ENCODE peak calls at places on chromosomes 3 and 15, in ten cellular contexts. B is ovary, W is transverse colon, A is adrenal gland, T is lower leg skin, D is heart left ventricle, O is right lobe of liver, H is psoas muscle, X is B cell, I is testis. M is an unnamed sample.

GRCh38 chr3:49839193-49839809 is 17.1 kb downstream of the TRAIP start:
- DNase-seq in B (peak; percentile 83), W (peak; percentile 83), A (peak; percentile 88), T (peak; percentile 77), D (peak; percentile 85), O (peak; percentile 75), H (peak; percentile 75), X (peak; percentile 89), I (peak; percentile 85), M (no peak)

GRCh38 chr3:43363621-43364266 is 77.4 kb downstream of the SNRK start:
- DNase-seq in B (peak; percentile 85), W (peak; percentile 37), A (no peak), T (no peak), D (peak; percentile 87), O (no peak), H (peak; percentile 58), X (no peak), I (peak; percentile 46), M (no peak)

GRCh38 chr3:170896781-170897180 is 11.7 kb downstream of the EIF5A2 start:
- DNase-seq in B (no peak), W (no peak), A (no peak), T (no peak), D (no peak), O (no peak), H (no peak), X (no peak), I (no peak), M (no peak)

GRCh38 chr3:134526319-134526718 is 40.5 kb downstream of the CEP63 start:
- DNase-seq in B (no peak), W (no peak), A (no peak), T (no peak), D (no peak), O (no peak), H (no peak), X (no peak), I (no peak), M (no peak)

GRCh38 chr15:70474367-70474681 is 289.0 kb downstream of the UACA start:
- DNase-seq in B (no peak), W (no peak), A (no peak), T (no peak), D (no peak), O (no peak), H (peak; percentile 46), X (no peak), I (no peak), M (no peak)

GRCh38 chr15:77074350-77074749 is 3.4 kb upstream of the TSPAN3 start:
- DNase-seq in B (no peak), W (no peak), A (no peak), T (no peak), D (no peak), O (no peak), H (no peak), X (no peak), I (no peak), M (no peak)

GRCh38 chr3:52355526-52355925 is 39.4 kb downstream of the DNAH1 start:
- DNase-seq in B (no peak), W (no peak), A (no peak), T (no peak), D (peak; percentile 46), O (no peak), H (peak; percentile 7), X (no peak), I (no peak), M (peak; percentile 61)

GRCh38 chr3:49296781-49297420 is 19.9 kb upstream of the C3orf62 start:
- DNase-seq in B (no peak), W (peak; percentile 28), A (peak; percentile 68), T (peak; percentile 45), D (no peak), O (no peak), H (peak; percentile 24), X (no peak), I (peak; percentile 69), M (no peak)

GRCh38 chr15:53589526-53590057 is 169.9 kb downstream of the WDR72 start:
- DNase-seq in B (no peak), W (no peak), A (peak; percentile 7), T (no peak), D (no peak), O (no peak), H (no peak), X (no peak), I (no peak), M (no peak)

GRCh38 chr15:53591041-53591440 is 168.4 kb downstream of the WDR72 start:
- DNase-seq in B (no peak), W (no peak), A (no peak), T (no peak), D (no peak), O (no peak), H (no peak), X (no peak), I (no peak), M (no peak)

GRCh38 chr15:53588773-53589172 is 170.7 kb downstream of the WDR72 start:
- DNase-seq in B (no peak), W (no peak), A (no peak), T (no peak), D (no peak), O (no peak), H (no peak), X (no peak), I (no peak), M (no peak)

GRCh38 chr15:53581513-53581912 is 177.9 kb downstream of the WDR72 start:
- DNase-seq in B (no peak), W (no peak), A (no peak), T (no peak), D (no peak), O (no peak), H (no peak), X (no peak), I (no peak), M (no peak)

GRCh38 chr15:53586815-53587214 is 172.6 kb downstream of the WDR72 start:
- DNase-seq in B (no peak), W (peak; percentile 73), A (peak; percentile 31), T (no peak), D (no peak), O (peak; percentile 29), H (no peak), X (peak; percentile 1), I (peak; percentile 46), M (no peak)
- TF ChIP-seq CTCF in B (no peak), W (peak; percentile 48), A (no peak), T (no peak), D (no peak), O (peak; percentile 35), H (no peak), X (no peak), I (peak; percentile 38), M (peak; percentile 65)

DNA sequence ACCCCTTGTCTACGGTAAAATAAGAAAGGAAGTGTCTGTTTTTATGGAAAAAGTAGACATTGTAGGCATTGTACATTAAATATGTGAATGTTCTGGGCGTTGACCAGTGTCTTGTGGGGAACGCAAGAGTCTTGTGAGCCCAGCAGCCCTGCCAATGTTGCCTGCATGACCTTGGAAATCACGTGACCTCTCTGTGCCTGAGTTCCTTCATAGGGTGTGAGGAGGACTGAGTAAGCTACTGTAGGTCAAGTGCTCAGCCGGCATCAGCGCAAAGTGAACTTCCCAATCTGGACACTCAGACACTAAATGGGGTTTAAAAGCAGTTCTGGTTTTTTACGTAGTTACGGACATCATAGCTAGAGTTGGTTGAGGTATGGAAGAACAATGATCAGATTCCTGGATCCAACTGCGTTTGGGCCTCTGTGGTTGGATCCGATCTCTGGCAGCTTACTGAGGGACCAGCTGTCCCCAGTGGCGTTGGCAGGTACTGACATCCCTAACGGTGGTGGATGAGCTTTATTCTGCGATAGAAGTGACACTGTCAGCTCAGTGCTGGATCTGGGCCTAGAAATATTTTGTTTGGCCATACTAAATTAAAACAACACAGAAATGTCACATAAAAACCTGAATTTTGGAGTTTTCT is 63.8 kb downstream of the SPSB4 start:
- DNase-seq in B (peak; percentile 32), W (no peak), A (peak; percentile 22), T (no peak), D (no peak), O (no peak), H (no peak), X (no peak), I (peak; percentile 87), M (no peak)
- TF ChIP-seq CTCF in B (no peak), W (peak; percentile 13), A (no peak), T (no peak), D (peak; percentile 40), O (peak; percentile 8), H (peak; percentile 32), X (peak; percentile 28), I (peak; percentile 52), M (peak; percentile 63)

DNA sequence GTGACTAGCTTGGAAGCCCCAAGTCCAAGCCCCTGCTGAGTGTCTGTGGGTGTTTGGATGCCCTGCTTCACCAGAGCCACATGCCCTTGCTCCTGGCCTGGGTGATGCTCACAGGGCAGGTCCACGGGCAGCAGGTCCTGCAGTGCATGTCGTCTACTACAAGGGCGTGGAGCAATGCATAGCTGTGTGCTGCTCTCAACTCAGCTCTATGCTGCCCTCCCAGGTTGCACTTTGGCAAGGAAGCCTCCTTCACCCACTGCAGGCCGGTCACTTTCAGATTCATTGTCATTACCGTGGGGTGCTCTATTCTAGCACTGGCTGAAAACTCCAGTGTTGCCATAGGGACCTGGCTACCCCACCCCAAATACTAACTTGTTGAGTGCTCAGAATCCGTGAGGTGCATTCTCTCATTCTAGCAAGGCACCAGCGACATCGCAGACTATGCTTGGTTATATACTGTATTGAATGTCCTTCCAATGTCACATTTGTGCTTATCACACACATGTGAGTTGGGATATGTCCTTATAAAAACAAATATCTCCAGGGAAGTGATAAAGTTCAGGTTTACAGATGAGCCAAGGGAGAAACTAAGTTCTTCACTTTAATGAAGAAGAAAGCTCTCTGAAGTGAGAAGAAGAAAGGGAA is 51.8 kb downstream of the GRAMD1C start:
- DNase-seq in B (no peak), W (peak; percentile 43), A (no peak), T (no peak), D (no peak), O (peak; percentile 47), H (no peak), X (no peak), I (no peak), M (no peak)
- TF ChIP-seq CTCF in B (no peak), W (no peak), A (no peak), T (no peak), D (no peak), O (peak; percentile 34), H (no peak), X (no peak), I (no peak), M (no peak)

GRCh38 chr3:100708989-100709839 is at the start of gene TFG:
- DNase-seq in B (peak; percentile 99), W (peak; percentile 99), A (peak; percentile 98), T (peak; percentile 98), D (peak; percentile 99), O (peak; percentile 97), H (peak; percentile 99), X (peak; percentile 99), I (peak; percentile 97), M (peak; percentile 98)

GRCh38 chr3:100706365-100706764 is 2.9 kb upstream of the TFG start:
- DNase-seq in B (no peak), W (no peak), A (no peak), T (no peak), D (no peak), O (no peak), H (no peak), X (no peak), I (no peak), M (no peak)

GRCh38 chr3:100708644-100708988 is 678 bp upstream of the TFG start:
- DNase-seq in B (no peak), W (no peak), A (no peak), T (no peak), D (no peak), O (no peak), H (no peak), X (no peak), I (no peak), M (no peak)

GRCh38 chr3:100710355-100711198 is 1.3 kb downstream of the TFG start:
- DNase-seq in B (no peak), W (peak; percentile 77), A (peak; percentile 54), T (peak; percentile 27), D (no peak), O (peak; percentile 27), H (peak; percentile 23), X (peak; percentile 56), I (peak; percentile 65), M (no peak)

DNA sequence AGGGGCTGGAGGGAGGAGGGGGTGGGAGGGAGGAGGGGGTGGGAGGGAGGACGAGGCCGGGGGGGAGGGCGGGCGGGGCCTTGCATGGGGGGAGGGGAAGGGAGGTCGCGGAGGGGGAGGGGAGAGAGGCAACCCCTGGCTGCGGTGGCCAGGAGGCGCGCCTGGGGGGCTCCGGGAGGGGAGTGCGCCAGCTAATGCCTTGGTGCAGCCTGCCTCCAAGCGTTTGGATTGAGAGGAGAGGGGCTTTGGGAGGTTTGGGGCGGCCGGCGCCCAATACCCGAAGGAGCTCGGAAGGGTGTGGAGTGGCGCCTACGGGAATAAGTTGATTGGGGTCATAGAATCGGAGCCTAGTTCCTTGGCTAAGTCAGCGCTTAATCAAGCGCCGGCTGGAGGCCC is 544 bp downstream of the TFG start:
- DNase-seq in B (peak; percentile 67), W (peak; percentile 39), A (peak; percentile 37), T (peak; percentile 25), D (peak; percentile 64), O (peak; percentile 54), H (peak; percentile 48), X (no peak), I (peak; percentile 54), M (no peak)
- TF ChIP-seq CTCF in B (no peak), W (no peak), A (no peak), T (no peak), D (no peak), O (no peak), H (no peak), X (no peak), I (no peak), M (peak; percentile 17)